ENCODE peak calls at places on chromosomes 13 and 19, in nine cellular contexts. I is suprapubic skin, E is fibroblast of lung, J is heart right ventricle, V is testis, K is left lung, P is colonic mucosa, T is cardiac muscle cell, L is endodermal cell. Z is an unnamed sample. For H3K36me3 and H3K4me1, the result is how much of the 10 kb centered on the place peaks cover.

GRCh38 chr13:79098603-79099002 is 307.5 kb downstream of the RBM26 start:
- DNase-seq in I (no peak), E (no peak), J (no peak), V (no peak), K (no peak), P (no peak), T (no peak), L (no peak), Z (no peak)

GRCh38 chr19:51097166-51097736 is 11.0 kb downstream of the CTU1 start:
- DNase-seq in I (no peak), E (peak), J (peak), V (peak), K (peak), P (peak), T (peak), L (peak), Z (peak)

GRCh38 chr13:82480415-82480814 is 1401.9 kb downstream of the SLITRK1 start:
- DNase-seq in I (no peak), E (no peak), J (no peak), V (no peak), K (no peak), P (no peak), T (peak), L (no peak), Z (no peak)

GRCh38 chr13:23469901-23470525 is 36.5 kb upstream of the SACS start:
- DNase-seq in I (no peak), E (peak), J (no peak), V (no peak), K (no peak), P (no peak), T (no peak), L (peak), Z (no peak)

GRCh38 chr19:55579766-55580621 is 654 bp downstream of the ZNF579 start:
- DNase-seq in I (no peak), E (peak), J (peak), V (no peak), K (peak), P (no peak), T (peak), L (peak), Z (no peak)

GRCh38 chr13:33312150-33312908 is 26.8 kb upstream of the STARD13 start:
- DNase-seq in I (no peak), E (peak), J (no peak), V (no peak), K (no peak), P (no peak), T (no peak), L (no peak), Z (peak)

GRCh38 chr13:68588623-68589022 is 1358.5 kb upstream of the PCDH9 start:
- DNase-seq in I (no peak), E (no peak), J (no peak), V (no peak), K (no peak), P (no peak), T (no peak), L (no peak), Z (no peak)

GRCh38 chr13:112990783-112991182 is 21.8 kb downstream of the MCF2L start:
- DNase-seq in I (no peak), E (no peak), J (no peak), V (no peak), K (no peak), P (peak), T (no peak), L (peak), Z (peak)

GRCh38 chr19:15300533-15301194 is 31.7 kb downstream of the BRD4 start:
- DNase-seq in I (no peak), E (peak), J (no peak), V (no peak), K (no peak), P (no peak), T (no peak), L (no peak), Z (no peak)

GRCh38 chr19:5130371-5131030 is 161.6 kb downstream of the KDM4B start:
- DNase-seq in I (no peak), E (no peak), J (no peak), V (no peak), K (no peak), P (no peak), T (no peak), L (peak), Z (no peak)

GRCh38 chr19:50488795-50489194 is 12.1 kb upstream of the GARIN5A start:
- DNase-seq in I (no peak), E (no peak), J (no peak), V (no peak), K (no peak), P (no peak), T (no peak), L (no peak), Z (no peak)

GRCh38 chr13:67736646-67737420 is 506.7 kb upstream of the PCDH9 start:
- DNase-seq in I (no peak), E (peak), J (no peak), V (peak), K (no peak), P (peak), T (peak), L (peak), Z (peak)

GRCh38 chr13:48775804-48776203 is 122.1 kb downstream of the CYSLTR2 start:
- DNase-seq in I (no peak), E (peak), J (no peak), V (no peak), K (no peak), P (no peak), T (no peak), L (no peak), Z (no peak)

GRCh38 chr19:55152017-55152416 is 3.0 kb upstream of the TNNT1 start:
- DNase-seq in I (no peak), E (no peak), J (no peak), V (no peak), K (no peak), P (no peak), T (no peak), L (no peak), Z (no peak)

GRCh38 chr13:93824286-93824685 is 597.7 kb downstream of the GPC6 start:
- DNase-seq in I (no peak), E (peak), J (no peak), V (no peak), K (no peak), P (no peak), T (no peak), L (no peak), Z (no peak)

DNA sequence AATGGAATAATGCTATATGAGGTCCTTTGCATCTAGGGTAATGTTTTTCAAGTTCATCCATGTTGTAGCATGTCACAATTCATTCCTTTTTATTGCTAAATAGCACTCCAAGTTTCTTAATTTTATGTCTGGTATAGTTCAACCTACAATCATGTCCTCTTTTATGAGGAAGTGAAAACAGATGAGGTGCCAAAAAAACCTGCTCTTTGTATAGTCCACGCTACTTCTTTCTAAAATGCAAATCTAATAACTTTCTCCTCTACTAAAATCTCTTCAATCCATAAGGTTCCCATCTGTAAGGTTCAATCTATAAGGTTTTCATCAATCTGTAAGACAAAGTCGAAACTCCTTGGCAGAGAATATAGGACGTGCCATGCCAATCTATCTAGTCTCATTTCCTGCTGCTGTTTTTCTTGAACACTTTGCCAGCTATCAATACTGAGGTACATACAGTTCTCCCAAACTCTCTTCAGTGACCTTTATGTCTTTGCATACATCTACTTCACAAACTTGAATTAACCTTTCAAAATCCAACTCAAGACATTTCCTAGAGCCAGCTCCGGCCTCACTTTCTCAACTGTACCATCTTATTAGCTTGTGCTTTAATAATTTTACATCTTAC is 33.7 kb downstream of the INTS6 start:
- DNase-seq in I (no peak), E (no peak), J (no peak), V (no peak), K (no peak), P (no peak), T (no peak), L (no peak), Z (no peak)
- H3K36me3 ChIP-seq in I (under half), E (under half), J (under half), V (under half), K (under half), P (under half), T (under half), L (half or more), Z (under half)

GRCh38 chr13:110965755-110966134 is 50.9 kb upstream of the ANKRD10 start:
- DNase-seq in I (no peak), E (no peak), J (no peak), V (no peak), K (no peak), P (no peak), T (no peak), L (no peak), Z (no peak)
- H3K4me1 ChIP-seq in I (under half), E (under half), J (under half), V (under half), K (under half), P (under half), T (under half), L (under half), Z (under half)

GRCh38 chr13:51913421-51914136 is 51.8 kb downstream of the CCDC70 start:
- DNase-seq in I (no peak), E (no peak), J (no peak), V (no peak), K (no peak), P (no peak), T (peak), L (peak), Z (no peak)
- TF ChIP-seq CTCF in I (no peak), E (peak), J (no peak), V (no peak), K (no peak), P (no peak), T (peak), L (peak), Z (no peak)

GRCh38 chr19:10680545-10681135 is 20.6 kb upstream of the QTRT1 start:
- DNase-seq in I (no peak), E (no peak), J (no peak), V (no peak), K (no peak), P (no peak), T (no peak), L (no peak), Z (no peak)
- H3K36me3 ChIP-seq in I (half or more), E (half or more), J (under half), V (under half), K (half or more), P (half or more), T (half or more), L (half or more), Z (under half)

GRCh38 chr13:98476538-98476966 is 100.4 kb downstream of the STK24 start:
- DNase-seq in I (peak), E (peak), J (no peak), V (no peak), K (peak), P (no peak), T (no peak), L (peak), Z (no peak)
- H3K4me1 ChIP-seq in I (half or more), E (under half), J (half or more), V (under half), K (under half), P (under half), T (half or more), L (under half), Z (under half)

DNA sequence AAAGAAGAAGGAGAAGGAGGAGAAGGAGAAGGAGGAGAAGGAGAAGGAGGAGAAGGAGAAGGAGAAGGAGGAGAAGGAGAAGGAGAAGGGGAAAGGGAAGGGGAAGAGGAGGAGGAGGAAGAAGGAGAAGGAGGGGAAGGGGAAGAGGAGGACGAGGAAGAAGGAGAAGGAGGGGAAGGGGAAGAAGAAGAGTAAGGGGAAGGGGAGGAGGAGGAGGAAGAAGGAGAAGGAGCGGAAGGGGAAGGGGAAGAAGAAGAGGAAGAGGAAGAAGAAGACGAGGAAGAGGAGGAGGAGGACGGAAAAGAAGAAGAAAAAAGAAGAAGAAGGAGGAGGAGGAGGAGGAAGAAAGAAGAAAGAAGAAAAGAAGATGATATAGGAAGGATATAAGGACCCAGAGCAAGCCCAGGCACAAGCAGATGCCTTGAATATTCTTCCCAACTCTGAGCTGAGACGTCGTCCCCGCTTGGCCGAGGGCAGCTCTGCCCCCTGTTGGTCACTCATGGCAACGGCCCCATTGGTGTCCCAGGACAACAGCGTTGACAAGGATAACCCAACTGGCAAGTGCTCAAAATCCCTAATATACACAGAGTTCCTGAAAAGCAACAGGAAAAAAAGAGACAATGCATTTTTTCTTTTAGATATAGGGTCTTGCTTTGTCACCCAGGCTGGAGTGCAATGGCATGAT is 30.6 kb upstream of the IGSF23 start:
- DNase-seq in I (no peak), E (no peak), J (peak), V (peak), K (no peak), P (peak), T (peak), L (peak), Z (no peak)
- TF ChIP-seq CTCF in I (no peak), E (peak), J (peak), V (peak), K (peak), P (peak), T (peak), L (peak), Z (peak)

GRCh38 chr13:51805925-51806324 is 2.0 kb upstream of the DHRS12 start:
- DNase-seq in I (no peak), E (no peak), J (no peak), V (no peak), K (no peak), P (no peak), T (no peak), L (no peak), Z (no peak)
- H3K36me3 ChIP-seq in I (under half), E (under half), J (under half), V (under half), K (under half), P (under half), T (under half), L (under half), Z (under half)

DNA sequence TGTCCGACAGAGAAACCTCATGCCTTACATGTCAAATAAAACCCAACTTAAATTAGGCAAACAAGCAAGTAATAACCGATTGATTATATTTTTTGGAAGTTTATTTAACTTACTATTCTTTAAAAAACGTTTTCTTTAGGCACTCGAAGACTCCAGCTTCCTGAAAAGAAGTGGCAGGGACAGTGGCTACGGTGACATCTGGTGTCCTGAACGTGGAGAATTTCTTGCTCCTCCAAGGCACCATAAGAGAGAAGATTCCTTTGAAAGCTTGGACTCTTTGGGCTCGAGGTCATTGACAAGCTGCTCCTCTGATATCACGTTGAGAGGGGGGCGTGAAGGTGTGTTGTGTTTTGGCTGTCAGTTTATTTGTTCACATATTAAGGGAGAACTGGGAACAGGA is 164.4 kb downstream of the LMO7 start:
- DNase-seq in I (no peak), E (no peak), J (no peak), V (no peak), K (no peak), P (no peak), T (peak), L (no peak), Z (no peak)
- H3K4me1 ChIP-seq in I (under half), E (under half), J (under half), V (under half), K (under half), P (under half), T (under half), L (under half), Z (under half)

DNA sequence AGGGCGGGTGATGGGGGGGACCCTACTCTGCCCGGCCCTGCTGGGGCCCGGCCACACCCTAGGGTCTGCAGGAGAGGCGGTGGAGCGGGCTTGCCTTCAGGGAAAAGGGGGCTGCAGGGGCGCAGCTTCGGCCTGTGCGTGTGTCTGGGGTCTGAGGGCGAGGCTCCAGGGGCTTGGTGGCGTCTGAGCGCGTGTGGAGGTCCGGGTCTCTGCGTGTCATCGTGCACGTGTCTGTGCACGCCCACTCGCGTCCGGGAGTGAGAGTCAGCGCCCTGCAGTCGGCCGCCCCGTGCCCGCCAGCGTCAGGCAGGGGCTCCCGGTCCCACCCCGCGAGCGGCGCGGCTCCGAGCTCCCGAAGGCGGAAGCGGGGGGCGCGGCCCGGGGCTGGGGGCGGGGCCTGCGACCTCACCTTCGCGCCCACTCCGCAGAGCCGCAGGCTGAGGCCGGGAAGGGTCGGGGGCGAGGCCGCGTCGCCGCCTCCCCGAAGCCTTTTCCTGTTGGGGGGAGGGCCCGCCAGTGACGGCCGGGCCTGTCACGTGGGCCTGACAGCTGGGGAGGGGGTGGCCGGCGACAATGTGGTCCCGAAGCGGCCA is at the start of gene ARHGAP45:
- DNase-seq in I (peak), E (no peak), J (peak), V (no peak), K (peak), P (peak), T (no peak), L (peak), Z (no peak)
- TF ChIP-seq CTCF in I (no peak), E (no peak), J (no peak), V (no peak), K (no peak), P (no peak), T (no peak), L (no peak), Z (no peak)

GRCh38 chr19:47492137-47492533 is 8.1 kb upstream of the KPTN start:
- DNase-seq in I (no peak), E (no peak), J (no peak), V (no peak), K (no peak), P (no peak), T (no peak), L (no peak), Z (no peak)
- H3K36me3 ChIP-seq in I (half or more), E (under half), J (under half), V (under half), K (half or more), P (under half), T (under half), L (under half), Z (under half)

Z was measured in Caco-2.